ENCODE peak calls at places on chromosomes 12 and 14, in four cellular contexts. Y is CD8-positive, alpha-beta T cell; V is CD8-positive, alpha-beta memory T cell; L is breast epithelium. U is an unnamed sample. For H3K27me3, the result is how much of the 10 kb centered on the place peaks cover.

GRCh38 chr12:68279227-68280054 is 26.0 kb upstream of the IL22 start:
- DNase-seq in L (no peak), V (no peak), Y (no peak), U (no peak)

GRCh38 chr14:90677484-90678045 is 138.7 kb downstream of the TTC7B start:
- DNase-seq in L (no peak), V (no peak), Y (no peak), U (no peak)

GRCh38 chr12:41521872-41522379 is 333.8 kb downstream of the PDZRN4 start:
- DNase-seq in L (no peak), V (no peak), Y (no peak), U (peak)

GRCh38 chr12:128867466-128867865 is 14.2 kb downstream of the GLT1D1 start:
- DNase-seq in V (no peak), L (no peak), Y (no peak), U (no peak)

GRCh38 chr12:62737615-62738014 is 197.3 kb downstream of the PPM1H start:
- DNase-seq in V (no peak), L (no peak), Y (no peak), U (no peak)

GRCh38 chr14:69716483-69717187 is 50.3 kb upstream of the SRSF5 start:
- DNase-seq in L (peak), Y (peak), V (no peak), U (no peak)

GRCh38 chr12:100539209-100539608 is 34.3 kb upstream of the GAS2L3 start:
- DNase-seq in V (no peak), L (no peak), Y (no peak), U (no peak)

GRCh38 chr14:22854963-22855724 is 16.4 kb upstream of the LRP10 start:
- DNase-seq in V (no peak), L (no peak), Y (no peak), U (no peak)

GRCh38 chr14:19917955-19918518 is 2.4 kb upstream of the OR4K5 start:
- DNase-seq in V (no peak), Y (no peak), L (no peak), U (no peak)

GRCh38 chr12:121451931-121452330 is 52.0 kb downstream of the RNF34 start:
- DNase-seq in Y (no peak), L (no peak), V (no peak), U (no peak)

GRCh38 chr12:41564816-41565215 is 376.7 kb downstream of the PDZRN4 start:
- DNase-seq in V (no peak), Y (no peak), L (no peak), U (no peak)

GRCh38 chr14:104436047-104436531 is 143.5 kb upstream of the C14orf180 start:
- DNase-seq in V (peak), Y (no peak), L (no peak), U (no peak)

GRCh38 chr12:10967409-10967808 is 19.3 kb downstream of the TAS2R50 start:
- DNase-seq in L (no peak), Y (no peak), V (no peak), U (no peak)

GRCh38 chr12:95336387-95337067 is 118.9 kb downstream of the VEZT start:
- DNase-seq in L (peak), V (no peak), Y (no peak), U (no peak)

DNA sequence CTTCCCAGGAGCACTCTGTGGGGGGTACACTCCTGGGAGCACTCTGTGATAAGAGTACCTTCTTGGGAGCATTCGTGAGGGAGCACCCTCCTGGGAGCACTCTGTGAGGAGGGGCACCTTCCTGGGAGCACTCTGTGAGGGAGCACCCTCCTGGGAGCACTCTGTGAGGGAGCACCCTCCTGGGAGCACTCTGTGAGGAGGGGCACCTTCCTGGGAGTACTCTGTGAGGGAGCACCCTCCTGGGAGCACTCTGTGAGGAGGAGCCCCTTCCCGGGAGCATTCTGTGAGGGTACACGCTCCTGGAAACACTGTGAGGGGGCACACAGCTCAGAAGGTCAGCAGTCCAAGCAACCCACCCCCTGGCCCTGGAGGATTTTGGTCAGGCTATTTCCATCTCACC is 22.6 kb downstream of the LRCOL1 start:
- DNase-seq in V (no peak), Y (no peak), L (no peak), U (no peak)
- H3K27me3 ChIP-seq in V (under half), Y (under half), L (under half), U (under half)

DNA sequence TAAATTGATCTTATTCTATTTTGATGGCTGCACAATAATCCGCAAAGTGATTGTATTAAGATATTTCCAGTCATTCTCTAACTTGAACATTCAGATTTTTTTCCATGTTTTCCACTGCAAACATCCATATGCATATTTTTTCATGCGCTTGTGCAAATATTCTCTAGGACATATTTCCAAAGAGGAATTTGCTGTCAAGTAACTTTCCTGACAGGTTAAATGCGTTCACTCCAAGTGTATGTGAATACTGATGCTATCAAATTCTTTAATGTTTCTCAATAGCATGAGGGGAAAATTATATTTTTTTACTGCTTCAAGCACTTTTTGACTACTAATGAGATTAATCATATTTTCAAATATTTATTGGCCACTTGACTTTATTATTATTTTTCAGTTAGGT is 135.3 kb upstream of the LGR5 start:
- DNase-seq in Y (no peak), V (no peak), L (no peak), U (no peak)
- H3K27me3 ChIP-seq in Y (under half), V (under half), L (under half), U (under half)

DNA sequence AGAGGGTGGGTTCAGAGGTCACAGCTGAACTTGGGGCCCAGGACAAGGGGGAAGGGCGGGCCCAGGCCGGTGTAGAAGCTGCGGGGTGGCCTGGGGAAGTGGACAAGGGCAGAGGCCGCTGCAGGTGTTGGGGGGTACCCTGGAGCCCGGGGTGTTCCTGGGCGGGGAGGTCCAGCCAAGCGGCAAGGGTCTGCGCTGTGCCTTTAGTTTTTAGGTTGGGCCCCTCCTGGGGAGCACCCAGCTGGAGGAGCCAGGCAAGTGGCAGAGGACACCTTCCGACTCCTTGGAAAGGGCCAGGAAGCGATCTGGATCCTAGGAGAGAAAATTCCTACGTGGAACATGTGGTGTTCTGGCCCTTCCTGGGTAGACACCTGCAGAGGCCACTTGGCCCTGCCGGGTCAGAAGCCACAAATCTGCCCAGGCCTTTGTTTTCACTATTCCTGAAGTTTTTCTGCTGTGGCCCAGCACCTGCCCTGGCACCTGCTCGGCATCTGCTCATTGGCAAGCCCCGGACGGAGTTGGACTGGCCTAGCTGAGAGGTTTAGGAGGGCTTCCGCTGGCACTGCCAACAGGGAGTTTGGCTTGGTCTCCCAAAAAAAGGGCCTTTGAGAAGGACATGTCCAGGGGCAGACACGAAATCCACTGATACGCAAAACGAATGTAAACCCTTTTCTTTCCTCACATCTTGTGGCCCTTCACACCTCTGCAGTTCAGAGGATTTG is 61.1 kb downstream of the SMUG1 start:
- DNase-seq in Y (no peak), V (no peak), L (no peak), U (no peak)
- H3K27me3 ChIP-seq in Y (under half), V (under half), L (under half), U (under half)

GRCh38 chr12:293199-293598 is 30.6 kb upstream of the SLC6A13 start:
- DNase-seq in V (no peak), Y (no peak), L (no peak), U (no peak)

GRCh38 chr12:291153-291723 is 28.6 kb upstream of the SLC6A13 start:
- DNase-seq in Y (no peak), L (no peak), V (no peak), U (no peak)

GRCh38 chr12:292186-292585 is 29.6 kb upstream of the SLC6A13 start:
- DNase-seq in L (no peak), V (no peak), Y (no peak), U (no peak)

DNA sequence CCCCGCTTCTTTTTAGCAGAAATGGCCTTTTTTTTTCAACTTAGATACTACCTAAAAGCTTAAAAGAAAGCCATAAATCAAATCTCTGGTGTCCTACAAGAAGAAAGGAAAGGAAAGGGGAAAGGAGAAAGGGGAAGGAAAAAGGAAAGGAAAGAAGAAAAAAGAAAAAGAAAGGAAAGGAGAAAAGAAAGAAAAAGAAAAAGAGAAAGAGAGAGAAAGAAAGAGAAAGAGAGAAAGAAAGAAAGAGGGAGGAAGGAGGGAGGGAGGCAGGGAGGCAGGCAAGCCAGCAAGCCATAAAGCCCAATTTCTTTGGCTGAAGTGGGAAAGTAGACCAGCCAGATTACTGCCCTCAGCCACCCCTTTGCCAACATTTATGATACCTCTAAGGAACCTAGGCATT is 32.5 kb upstream of the SLC6A13 start:
- DNase-seq in Y (no peak), V (no peak), L (no peak), U (no peak)
- H3K27me3 ChIP-seq in Y (under half), V (under half), L (under half), U (under half)

DNA sequence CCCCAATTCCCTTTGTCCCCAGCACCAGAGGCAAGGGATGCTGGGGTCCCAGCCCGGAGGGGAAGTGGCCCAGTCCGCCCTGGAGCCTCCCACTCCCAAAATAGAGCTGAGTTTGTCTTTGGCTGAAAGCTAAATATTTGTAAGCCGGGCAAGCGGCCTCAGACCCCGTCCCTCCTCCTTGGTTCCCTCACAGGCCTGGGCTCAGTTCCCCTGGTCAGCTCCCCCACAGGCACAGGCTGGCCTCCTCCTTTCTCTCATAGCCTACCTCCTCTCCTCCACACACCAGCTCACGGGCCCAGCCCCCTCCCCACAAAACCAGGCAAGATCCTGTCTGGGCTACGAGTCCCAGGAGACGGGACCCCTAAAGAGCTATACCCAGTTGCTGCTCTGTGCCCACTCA is 1.3 kb downstream of the SP7 start:
- DNase-seq in Y (no peak), L (no peak), V (no peak), U (no peak)
- H3K27me3 ChIP-seq in Y (under half), L (under half), V (under half), U (under half)

GRCh38 chr14:101225116-101225728 is 321.7 kb upstream of the RTL1 start:
- DNase-seq in Y (no peak), L (no peak), V (no peak), U (no peak)
- H3K27me3 ChIP-seq in Y (under half), L (under half), V (under half), U (under half)

DNA sequence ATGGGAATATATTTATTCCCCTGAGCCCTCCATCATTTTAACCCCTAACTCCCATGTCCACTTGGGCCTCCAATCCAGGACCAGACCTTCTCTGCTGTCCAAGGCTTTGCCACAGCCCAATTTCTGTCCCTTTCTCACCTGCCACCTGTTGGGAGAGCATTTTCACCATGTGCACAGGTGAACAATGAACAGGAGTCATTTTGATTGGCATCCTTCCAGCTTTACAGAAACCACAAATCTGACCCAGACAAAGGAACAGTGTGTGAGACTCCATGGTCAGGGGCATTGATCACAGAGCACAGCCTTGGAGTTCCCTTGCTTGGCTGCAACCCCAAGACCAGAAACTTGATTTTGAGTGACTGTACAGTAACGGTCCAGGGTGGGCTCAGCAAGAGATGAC is 91.9 kb downstream of the CRACR2A start:
- DNase-seq in Y (no peak), V (no peak), L (no peak), U (no peak)
- H3K27me3 ChIP-seq in Y (under half), V (under half), L (under half), U (under half)

DNA sequence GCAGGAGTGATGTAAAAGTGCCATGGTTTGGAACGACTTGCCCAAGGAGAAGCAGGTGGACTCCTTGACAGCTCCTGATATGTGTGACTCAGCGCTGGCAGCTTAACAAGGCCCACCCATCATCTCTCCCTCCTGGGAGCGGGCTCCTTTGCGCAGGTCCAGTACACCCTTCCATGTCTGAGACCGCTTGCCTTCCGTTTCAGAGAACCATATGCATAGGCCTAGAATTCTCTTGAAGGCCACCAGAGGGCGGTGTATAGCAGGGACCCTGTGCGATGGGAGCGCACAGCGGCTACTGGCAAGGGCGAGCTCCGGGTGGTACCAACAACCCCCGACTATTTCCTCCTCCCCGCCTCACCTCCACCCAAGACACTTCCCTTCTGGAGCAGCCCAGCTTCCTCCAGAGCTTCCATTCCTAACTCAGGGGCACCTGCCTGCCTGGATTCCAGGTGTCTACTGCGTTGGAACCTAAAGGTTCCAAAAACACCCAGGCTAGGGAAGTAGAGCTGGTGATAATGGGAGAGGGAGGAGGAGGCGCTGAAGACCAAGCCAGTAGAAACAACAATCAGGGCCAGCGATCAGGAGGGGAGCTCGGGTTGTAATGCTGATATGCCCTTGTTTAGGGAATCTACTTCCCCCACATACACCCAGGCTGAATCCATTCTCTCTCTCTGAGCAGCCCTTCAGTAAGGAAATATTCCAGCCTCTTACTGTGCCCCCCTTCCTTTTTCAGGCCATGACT is 6.2 kb downstream of the DHH start:
- DNase-seq in V (peak), L (no peak), Y (peak), U (peak)
- H3K27me3 ChIP-seq in V (under half), L (under half), Y (under half), U (under half)

DNA sequence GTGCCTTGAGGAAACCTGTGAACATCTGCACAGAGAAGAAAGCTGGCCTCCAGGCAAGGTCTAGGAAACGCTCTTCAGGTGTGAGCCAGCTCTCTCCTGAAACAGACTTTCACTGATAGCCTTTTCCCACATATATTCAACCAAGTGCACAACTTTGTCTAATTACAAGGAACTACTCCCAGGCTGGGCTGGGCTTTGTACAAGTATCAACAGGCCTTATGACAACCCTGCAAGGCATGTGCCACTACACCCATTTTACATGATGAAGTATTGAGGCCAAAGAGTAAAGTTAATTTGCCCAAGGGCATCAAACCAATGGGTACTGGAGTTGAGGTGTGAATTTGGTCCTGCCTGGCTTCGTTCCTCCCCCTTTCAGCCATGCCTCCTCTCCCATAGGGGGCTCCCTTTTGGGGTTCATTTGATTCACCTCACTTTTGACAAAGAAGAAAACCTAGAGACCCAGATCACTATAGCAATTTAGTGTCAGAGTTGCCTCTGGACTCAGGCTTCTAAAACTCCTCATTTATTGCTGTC is 2.1 kb downstream of the CSRP2 start:
- DNase-seq in L (no peak), V (no peak), Y (no peak), U (no peak)
- H3K27me3 ChIP-seq in L (under half), V (under half), Y (under half), U (under half)